ENCODE peak calls at places on chromosomes 4 and X, in five cellular contexts. One of them, this sample, is unnamed.

GRCh38 chrX:106932960-106933537 is 12.8 kb downstream of the CLDN2 start:
- DNase-seq in GM23338: no peak
- DNase-seq in hepatocyte: peak
- DNase-seq in HCT116: no peak
- DNase-seq in OCI-LY7: no peak
- DNase-seq in this sample: no peak

GRCh38 chrX:109475174-109475891 is 6.6 kb downstream of the GUCY2F start:
- DNase-seq in HCT116: peak
- DNase-seq in OCI-LY7: no peak
- DNase-seq in hepatocyte: peak
- DNase-seq in GM23338: peak
- DNase-seq in this sample: peak

GRCh38 chr4:20367446-20367845 is 115.7 kb downstream of the SLIT2 start:
- DNase-seq in GM23338: no peak
- DNase-seq in HCT116: no peak
- DNase-seq in OCI-LY7: no peak
- DNase-seq in hepatocyte: no peak
- DNase-seq in this sample: no peak

GRCh38 chr4:145878501-145879435 is 59.9 kb downstream of the ZNF827 start:
- DNase-seq in OCI-LY7: no peak
- DNase-seq in GM23338: no peak
- DNase-seq in HCT116: no peak
- DNase-seq in hepatocyte: no peak
- DNase-seq in this sample: no peak

GRCh38 chrX:102659790-102660757 is 8.8 kb downstream of the GPRASP1 start:
- DNase-seq in hepatocyte: peak
- DNase-seq in GM23338: peak
- DNase-seq in OCI-LY7: peak
- DNase-seq in HCT116: no peak
- DNase-seq in this sample: no peak

GRCh38 chr4:71026086-71026485 is 32.6 kb downstream of the DCK start:
- DNase-seq in hepatocyte: peak
- DNase-seq in GM23338: no peak
- DNase-seq in OCI-LY7: no peak
- DNase-seq in HCT116: peak
- DNase-seq in this sample: peak

GRCh38 chr4:86967061-86967460 is 32.2 kb downstream of the AFF1 start:
- DNase-seq in GM23338: no peak
- DNase-seq in OCI-LY7: peak
- DNase-seq in HCT116: no peak
- DNase-seq in hepatocyte: no peak
- DNase-seq in this sample: no peak

GRCh38 chrX:153863251-153863991 is 22.6 kb downstream of the L1CAM start:
- DNase-seq in OCI-LY7: no peak
- DNase-seq in hepatocyte: no peak
- DNase-seq in GM23338: no peak
- DNase-seq in HCT116: no peak
- DNase-seq in this sample: no peak

GRCh38 chr4:2354127-2354526 is 64.3 kb downstream of the ZFYVE28 start:
- DNase-seq in GM23338: peak
- DNase-seq in OCI-LY7: peak
- DNase-seq in HCT116: no peak
- DNase-seq in hepatocyte: no peak
- DNase-seq in this sample: no peak

GRCh38 chr4:129342820-129343219 is 246.9 kb downstream of the C4orf33 start:
- DNase-seq in HCT116: no peak
- DNase-seq in GM23338: no peak
- DNase-seq in OCI-LY7: no peak
- DNase-seq in hepatocyte: peak
- DNase-seq in this sample: peak

GRCh38 chr4:169033660-169034059 is 23.6 kb upstream of the CBR4 start:
- DNase-seq in hepatocyte: no peak
- DNase-seq in OCI-LY7: no peak
- DNase-seq in GM23338: no peak
- DNase-seq in HCT116: peak
- DNase-seq in this sample: no peak

GRCh38 chr4:48445704-48446103 is 37.4 kb upstream of the SLC10A4 start:
- DNase-seq in OCI-LY7: peak
- DNase-seq in HCT116: no peak
- DNase-seq in GM23338: peak
- DNase-seq in hepatocyte: peak
- DNase-seq in this sample: peak

GRCh38 chr4:134027931-134028330 is 173.7 kb downstream of the PABPC4L start:
- DNase-seq in hepatocyte: peak
- DNase-seq in OCI-LY7: no peak
- DNase-seq in GM23338: no peak
- DNase-seq in HCT116: peak
- DNase-seq in this sample: peak

GRCh38 chr4:106502106-106502699 is 133.6 kb upstream of the GIMD1 start:
- DNase-seq in HCT116: peak
- DNase-seq in hepatocyte: peak
- DNase-seq in GM23338: peak
- DNase-seq in OCI-LY7: peak
- DNase-seq in this sample: peak

GRCh38 chr4:75179510-75179909 is 246.6 kb downstream of the PARM1 start:
- DNase-seq in HCT116: no peak
- DNase-seq in GM23338: no peak
- DNase-seq in hepatocyte: no peak
- DNase-seq in OCI-LY7: no peak
- DNase-seq in this sample: no peak

GRCh38 chr4:148850257-148850995 is 408.2 kb upstream of the NR3C2 start:
- DNase-seq in HCT116: no peak
- DNase-seq in OCI-LY7: no peak
- DNase-seq in hepatocyte: peak
- DNase-seq in GM23338: no peak
- DNase-seq in this sample: no peak

GRCh38 chr4:54226399-54227260 is 2.5 kb upstream of the PDGFRA start:
- DNase-seq in OCI-LY7: no peak
- DNase-seq in hepatocyte: peak
- DNase-seq in GM23338: peak
- DNase-seq in HCT116: no peak
- DNase-seq in this sample: no peak

GRCh38 chr4:67765928-67766327 is 11.7 kb upstream of the GNRHR start:
- DNase-seq in hepatocyte: no peak
- DNase-seq in HCT116: no peak
- DNase-seq in GM23338: no peak
- DNase-seq in OCI-LY7: no peak
- DNase-seq in this sample: peak

GRCh38 chr4:88244821-88245579 is 39.4 kb downstream of the PPM1K start:
- DNase-seq in GM23338: peak
- DNase-seq in OCI-LY7: peak
- DNase-seq in hepatocyte: no peak
- DNase-seq in HCT116: no peak
- DNase-seq in this sample: no peak

GRCh38 chr4:166501941-166502382 is 628.9 kb downstream of the TLL1 start:
- DNase-seq in hepatocyte: peak
- DNase-seq in GM23338: peak
- DNase-seq in OCI-LY7: peak
- DNase-seq in HCT116: peak
- DNase-seq in this sample: no peak

GRCh38 chrX:95764972-95765451 is 919.6 kb upstream of the DIAPH2 start:
- DNase-seq in OCI-LY7: peak
- DNase-seq in HCT116: no peak
- DNase-seq in hepatocyte: peak
- DNase-seq in GM23338: peak
- DNase-seq in this sample: peak

DNA sequence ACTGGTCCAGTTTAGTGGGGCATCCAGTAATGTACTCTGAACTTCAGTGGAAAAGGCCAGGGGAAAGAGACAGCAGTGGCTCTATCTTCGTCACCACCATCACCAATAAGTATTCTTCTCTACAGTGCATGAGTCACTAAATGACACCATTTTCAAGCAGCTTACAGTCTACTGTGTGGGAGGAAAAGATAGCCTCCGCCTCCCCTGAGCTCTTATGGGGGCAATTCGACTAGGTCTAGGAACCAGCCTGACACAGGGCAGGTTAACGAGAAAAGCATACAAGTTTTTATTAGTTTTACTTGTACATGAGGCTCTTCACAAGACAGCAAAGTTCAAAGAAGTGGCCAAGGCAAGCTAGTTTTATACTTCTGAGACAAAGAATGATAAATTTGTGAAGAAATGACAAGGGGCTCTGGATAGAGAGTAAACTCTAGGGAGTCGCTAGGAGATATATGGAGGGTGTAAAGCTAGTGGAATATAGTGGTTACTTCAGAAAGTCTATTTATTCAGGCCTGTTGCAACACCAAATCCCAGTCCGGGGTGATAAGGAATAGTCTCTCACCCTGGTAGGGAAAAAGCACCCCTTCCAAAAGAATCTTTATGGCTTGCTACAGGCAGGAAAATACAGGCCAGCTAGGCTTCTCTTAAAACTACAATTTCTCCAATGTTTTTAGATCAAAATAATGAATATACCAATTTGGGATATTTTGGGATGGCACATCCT is 49.7 kb downstream of the SCD5 start:
- DNase-seq in OCI-LY7: no peak
- DNase-seq in HCT116: no peak
- DNase-seq in hepatocyte: peak
- DNase-seq in GM23338: no peak
- DNase-seq in this sample: no peak
- TF ChIP-seq EZH2phosphoT487 in OCI-LY7: no peak
- TF ChIP-seq EZH2phosphoT487 in HCT116: no peak
- TF ChIP-seq EZH2phosphoT487 in hepatocyte: no peak
- TF ChIP-seq EZH2phosphoT487 in GM23338: no peak
- TF ChIP-seq EZH2phosphoT487 in this sample: no peak

DNA sequence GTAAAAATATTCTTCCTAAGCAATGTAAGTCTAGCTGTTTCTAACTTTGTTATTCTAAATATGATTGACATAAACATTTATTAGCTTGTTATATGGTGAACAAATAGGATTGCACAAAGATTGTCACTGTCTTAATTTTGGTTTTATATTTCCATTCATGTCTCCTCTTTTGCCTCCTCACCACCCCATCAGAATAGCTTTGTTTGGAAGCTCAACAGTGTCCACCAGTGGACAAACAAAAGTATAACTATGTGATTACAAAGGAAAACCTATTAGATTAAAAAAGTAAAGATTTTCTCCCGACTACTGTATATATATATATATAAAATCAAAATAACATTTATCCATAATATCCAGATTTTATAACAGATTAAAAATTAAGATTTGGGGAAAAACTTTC is 468.2 kb downstream of the ZIC3 start:
- DNase-seq in GM23338: peak
- DNase-seq in OCI-LY7: no peak
- DNase-seq in hepatocyte: no peak
- DNase-seq in HCT116: no peak
- DNase-seq in this sample: peak
- TF ChIP-seq EZH2phosphoT487 in GM23338: no peak
- TF ChIP-seq EZH2phosphoT487 in OCI-LY7: no peak
- TF ChIP-seq EZH2phosphoT487 in hepatocyte: no peak
- TF ChIP-seq EZH2phosphoT487 in HCT116: no peak
- TF ChIP-seq EZH2phosphoT487 in this sample: no peak

GRCh38 chr4:114364857-114365256 is 233.8 kb upstream of the UGT8 start:
- DNase-seq in HCT116: no peak
- DNase-seq in OCI-LY7: no peak
- DNase-seq in GM23338: peak
- DNase-seq in hepatocyte: no peak
- DNase-seq in this sample: no peak
- TF ChIP-seq EZH2phosphoT487 in HCT116: no peak
- TF ChIP-seq EZH2phosphoT487 in OCI-LY7: no peak
- TF ChIP-seq EZH2phosphoT487 in GM23338: no peak
- TF ChIP-seq EZH2phosphoT487 in hepatocyte: no peak
- TF ChIP-seq EZH2phosphoT487 in this sample: no peak

GRCh38 chr4:56861365-56861764 is 39.9 kb upstream of the SPINK2 start:
- DNase-seq in OCI-LY7: no peak
- DNase-seq in HCT116: no peak
- DNase-seq in hepatocyte: peak
- DNase-seq in GM23338: peak
- DNase-seq in this sample: peak
- TF ChIP-seq EZH2phosphoT487 in OCI-LY7: no peak
- TF ChIP-seq EZH2phosphoT487 in HCT116: no peak
- TF ChIP-seq EZH2phosphoT487 in hepatocyte: no peak
- TF ChIP-seq EZH2phosphoT487 in GM23338: no peak
- TF ChIP-seq EZH2phosphoT487 in this sample: no peak

GRCh38 chr4:140247237-140247636 is 93.3 kb upstream of the MAML3 start:
- DNase-seq in OCI-LY7: no peak
- DNase-seq in GM23338: no peak
- DNase-seq in hepatocyte: no peak
- DNase-seq in HCT116: no peak
- DNase-seq in this sample: no peak
- TF ChIP-seq EZH2phosphoT487 in OCI-LY7: no peak
- TF ChIP-seq EZH2phosphoT487 in GM23338: no peak
- TF ChIP-seq EZH2phosphoT487 in hepatocyte: no peak
- TF ChIP-seq EZH2phosphoT487 in HCT116: no peak
- TF ChIP-seq EZH2phosphoT487 in this sample: no peak

DNA sequence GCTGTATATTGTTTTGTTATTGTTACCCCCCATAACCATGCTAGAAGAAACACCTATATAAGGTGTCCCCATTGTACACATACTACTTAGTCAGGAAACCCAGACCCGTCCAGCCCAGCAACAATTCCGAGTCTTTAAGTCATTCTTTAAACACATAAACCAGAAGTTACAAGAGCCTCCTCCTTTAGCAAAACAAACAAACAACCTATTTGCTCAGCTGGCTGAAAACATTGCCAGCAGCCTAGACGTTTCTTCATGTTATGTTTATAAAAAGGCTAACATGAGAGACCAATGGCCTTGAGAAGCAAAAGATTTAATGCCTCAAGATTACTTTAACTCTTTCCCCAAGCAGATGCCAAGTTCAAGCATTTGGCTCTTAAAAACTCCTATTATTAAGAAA is 1.4 kb downstream of the ACOX3 start:
- DNase-seq in OCI-LY7: no peak
- DNase-seq in GM23338: no peak
- DNase-seq in hepatocyte: no peak
- DNase-seq in HCT116: no peak
- DNase-seq in this sample: peak
- TF ChIP-seq EZH2phosphoT487 in OCI-LY7: no peak
- TF ChIP-seq EZH2phosphoT487 in GM23338: no peak
- TF ChIP-seq EZH2phosphoT487 in hepatocyte: no peak
- TF ChIP-seq EZH2phosphoT487 in HCT116: no peak
- TF ChIP-seq EZH2phosphoT487 in this sample: no peak

GRCh38 chrX:70166601-70167590 is 10.4 kb upstream of the DGAT2L6 start:
- DNase-seq in OCI-LY7: no peak
- DNase-seq in hepatocyte: no peak
- DNase-seq in HCT116: peak
- DNase-seq in GM23338: no peak
- DNase-seq in this sample: peak
- TF ChIP-seq EZH2phosphoT487 in OCI-LY7: no peak
- TF ChIP-seq EZH2phosphoT487 in hepatocyte: no peak
- TF ChIP-seq EZH2phosphoT487 in HCT116: no peak
- TF ChIP-seq EZH2phosphoT487 in GM23338: no peak
- TF ChIP-seq EZH2phosphoT487 in this sample: no peak

GRCh38 chr4:100688368-100688767 is 170.5 kb upstream of the EMCN start:
- DNase-seq in OCI-LY7: no peak
- DNase-seq in hepatocyte: no peak
- DNase-seq in GM23338: no peak
- DNase-seq in HCT116: no peak
- DNase-seq in this sample: no peak
- TF ChIP-seq EZH2phosphoT487 in OCI-LY7: no peak
- TF ChIP-seq EZH2phosphoT487 in hepatocyte: no peak
- TF ChIP-seq EZH2phosphoT487 in GM23338: no peak
- TF ChIP-seq EZH2phosphoT487 in HCT116: no peak
- TF ChIP-seq EZH2phosphoT487 in this sample: no peak

GRCh38 chrX:82237328-82237727 is 1035.4 kb downstream of the SH3BGRL start:
- DNase-seq in OCI-LY7: peak
- DNase-seq in GM23338: no peak
- DNase-seq in hepatocyte: no peak
- DNase-seq in HCT116: no peak
- DNase-seq in this sample: no peak
- TF ChIP-seq EZH2phosphoT487 in OCI-LY7: no peak
- TF ChIP-seq EZH2phosphoT487 in GM23338: no peak
- TF ChIP-seq EZH2phosphoT487 in hepatocyte: no peak
- TF ChIP-seq EZH2phosphoT487 in HCT116: no peak
- TF ChIP-seq EZH2phosphoT487 in this sample: no peak